ENCODE peak calls at places on chromosomes 6 and 20, in four cellular contexts. One of them, this sample, is unnamed.

GRCh38 chr20:43853918-43854317 is 60.7 kb upstream of the TOX2 start:
- DNase-seq in GM12878: no peak
- DNase-seq in HL-60: no peak
- DNase-seq in K562: no peak
- DNase-seq in this sample: no peak

GRCh38 chr6:169780571-169781091 is 29.2 kb downstream of the ERMARD start:
- DNase-seq in K562: no peak
- DNase-seq in GM12878: no peak
- DNase-seq in HL-60: no peak
- DNase-seq in this sample: no peak

GRCh38 chr6:157656437-157657005 is 166.5 kb upstream of the SNX9 start:
- DNase-seq in HL-60: no peak
- DNase-seq in GM12878: no peak
- DNase-seq in K562: no peak
- DNase-seq in this sample: no peak

GRCh38 chr20:62949153-62949821 is 3.2 kb upstream of the SLC17A9 start:
- DNase-seq in K562: no peak
- DNase-seq in HL-60: no peak
- DNase-seq in GM12878: no peak
- DNase-seq in this sample: no peak

GRCh38 chr6:86502522-86502921 is 434.8 kb upstream of the HTR1E start:
- DNase-seq in GM12878: no peak
- DNase-seq in HL-60: no peak
- DNase-seq in K562: no peak
- DNase-seq in this sample: no peak

GRCh38 chr20:11919046-11919445 is 1.4 kb downstream of the BTBD3 start:
- DNase-seq in HL-60: no peak
- DNase-seq in GM12878: no peak
- DNase-seq in K562: no peak
- DNase-seq in this sample: no peak

GRCh38 chr6:37710616-37711015 is 12.9 kb upstream of the MDGA1 start:
- DNase-seq in HL-60: no peak
- DNase-seq in K562: no peak
- DNase-seq in GM12878: no peak
- DNase-seq in this sample: no peak

GRCh38 chr20:44006578-44006977 is 91.9 kb downstream of the TOX2 start:
- DNase-seq in K562: peak
- DNase-seq in GM12878: no peak
- DNase-seq in HL-60: no peak
- DNase-seq in this sample: no peak

DNA sequence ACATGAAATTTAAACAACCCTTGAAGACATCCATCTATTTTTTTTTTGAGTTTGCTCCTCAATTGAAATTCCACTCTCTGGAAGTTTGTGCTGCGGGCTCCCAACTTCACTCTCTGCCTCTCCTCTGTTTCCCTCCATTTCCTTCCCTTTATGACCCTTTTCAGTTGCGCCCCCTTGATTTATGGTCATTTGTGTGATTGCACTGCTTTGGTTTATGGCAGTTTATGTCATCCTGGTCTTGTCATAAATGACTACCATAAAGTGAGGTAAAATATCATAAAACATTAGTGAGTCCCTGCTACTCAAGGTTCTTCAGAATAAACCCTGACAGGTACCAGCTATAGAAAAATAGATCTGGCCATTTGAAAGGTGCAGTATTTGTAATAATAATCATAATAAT is 348.3 kb upstream of the ZFP64 start:
- DNase-seq in GM12878: no peak
- DNase-seq in HL-60: no peak
- DNase-seq in K562: no peak
- DNase-seq in this sample: no peak
- TF ChIP-seq SPI1 in GM12878: no peak
- TF ChIP-seq SPI1 in HL-60: no peak
- TF ChIP-seq SPI1 in K562: no peak
- TF ChIP-seq SPI1 in this sample: no peak

DNA sequence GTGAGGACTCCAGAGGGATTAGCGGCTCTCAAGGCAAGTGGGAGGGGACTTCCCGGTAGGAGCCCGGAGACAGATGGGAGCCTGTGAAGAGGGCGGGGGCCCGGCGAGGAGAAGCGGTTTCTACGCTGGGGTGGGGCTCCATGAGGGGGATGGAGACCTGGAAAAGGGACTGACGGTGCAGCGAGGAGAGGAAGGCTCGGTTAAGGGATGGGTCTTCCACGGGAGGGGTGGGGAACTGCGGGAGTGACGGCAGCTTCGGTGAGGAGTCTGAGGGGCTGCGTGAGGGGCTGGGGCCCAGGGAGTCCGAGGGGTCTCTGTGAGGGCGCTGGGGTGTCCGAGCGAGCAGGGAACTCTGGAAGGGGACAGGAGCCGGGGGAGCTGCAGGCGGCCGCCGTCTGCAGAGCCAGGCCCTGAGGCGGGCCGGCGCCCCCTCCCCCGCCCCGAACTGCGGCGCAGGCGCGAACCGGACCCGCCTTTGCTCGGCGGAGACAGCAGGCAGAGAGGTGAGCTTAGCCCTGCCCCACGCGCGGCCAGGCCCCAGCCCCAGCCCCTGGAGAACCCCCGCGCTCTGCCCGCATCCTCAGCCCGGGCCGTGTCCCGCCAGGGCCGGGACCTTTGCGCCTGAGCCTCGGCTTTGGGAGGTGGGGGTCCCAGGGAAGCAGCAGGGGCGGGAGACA is at the start of gene NRSN2:
- DNase-seq in GM12878: no peak
- DNase-seq in HL-60: no peak
- DNase-seq in K562: peak
- DNase-seq in this sample: peak
- TF ChIP-seq POLR2AphosphoS5 in GM12878: peak
- TF ChIP-seq POLR2AphosphoS5 in HL-60: no peak
- TF ChIP-seq POLR2AphosphoS5 in K562: no peak
- TF ChIP-seq POLR2AphosphoS5 in this sample: no peak

GRCh38 chr6:105330913-105331312 is 72.0 kb downstream of the PREP start:
- DNase-seq in HL-60: no peak
- DNase-seq in GM12878: no peak
- DNase-seq in K562: no peak
- DNase-seq in this sample: no peak

GRCh38 chr6:105332576-105332975 is 70.3 kb downstream of the PREP start:
- DNase-seq in HL-60: no peak
- DNase-seq in K562: no peak
- DNase-seq in GM12878: no peak
- DNase-seq in this sample: no peak

GRCh38 chr6:105326838-105327745 is 75.8 kb downstream of the PREP start:
- DNase-seq in K562: no peak
- DNase-seq in GM12878: no peak
- DNase-seq in HL-60: no peak
- DNase-seq in this sample: no peak

GRCh38 chr6:105330364-105330763 is 72.5 kb downstream of the PREP start:
- DNase-seq in GM12878: no peak
- DNase-seq in HL-60: no peak
- DNase-seq in K562: no peak
- DNase-seq in this sample: no peak

GRCh38 chr6:105331927-105332326 is 71.0 kb downstream of the PREP start:
- DNase-seq in GM12878: no peak
- DNase-seq in HL-60: no peak
- DNase-seq in K562: no peak
- DNase-seq in this sample: no peak
- TF ChIP-seq SPI1 in GM12878: no peak
- TF ChIP-seq SPI1 in HL-60: no peak
- TF ChIP-seq SPI1 in K562: no peak
- TF ChIP-seq SPI1 in this sample: no peak

GRCh38 chr6:22326500-22326899 is 29.7 kb upstream of the PRL start:
- DNase-seq in K562: no peak
- DNase-seq in HL-60: no peak
- DNase-seq in GM12878: no peak
- DNase-seq in this sample: no peak

GRCh38 chr6:22320750-22321149 is 23.9 kb upstream of the PRL start:
- DNase-seq in GM12878: no peak
- DNase-seq in K562: no peak
- DNase-seq in HL-60: no peak
- DNase-seq in this sample: no peak

GRCh38 chr6:22325481-22325880 is 28.6 kb upstream of the PRL start:
- DNase-seq in HL-60: no peak
- DNase-seq in K562: no peak
- DNase-seq in GM12878: no peak
- DNase-seq in this sample: no peak

GRCh38 chr6:22322103-22322882 is 25.5 kb upstream of the PRL start:
- DNase-seq in GM12878: no peak
- DNase-seq in HL-60: no peak
- DNase-seq in K562: no peak
- DNase-seq in this sample: no peak

GRCh38 chr6:22323848-22324247 is 27.0 kb upstream of the PRL start:
- DNase-seq in K562: no peak
- DNase-seq in HL-60: no peak
- DNase-seq in GM12878: no peak
- DNase-seq in this sample: no peak
- TF ChIP-seq POLR2AphosphoS5 in K562: no peak
- TF ChIP-seq POLR2AphosphoS5 in HL-60: no peak
- TF ChIP-seq POLR2AphosphoS5 in GM12878: no peak
- TF ChIP-seq POLR2AphosphoS5 in this sample: no peak

GRCh38 chr20:18431206-18431605 is 35.6 kb downstream of the DZANK1 start:
- DNase-seq in K562: peak
- DNase-seq in HL-60: no peak
- DNase-seq in GM12878: no peak
- DNase-seq in this sample: no peak
- TF ChIP-seq SPI1 in K562: no peak
- TF ChIP-seq SPI1 in HL-60: no peak
- TF ChIP-seq SPI1 in GM12878: no peak
- TF ChIP-seq SPI1 in this sample: no peak

GRCh38 chr6:31657406-31658157 is 1.9 kb downstream of the APOM start:
- DNase-seq in K562: peak
- DNase-seq in GM12878: no peak
- DNase-seq in HL-60: no peak
- DNase-seq in this sample: no peak

GRCh38 chr6:31655349-31656237 is at the start of gene APOM:
- DNase-seq in HL-60: no peak
- DNase-seq in GM12878: no peak
- DNase-seq in K562: no peak
- DNase-seq in this sample: no peak

GRCh38 chr6:31654574-31655348 is 933 bp upstream of the APOM start:
- DNase-seq in K562: no peak
- DNase-seq in HL-60: no peak
- DNase-seq in GM12878: no peak
- DNase-seq in this sample: no peak

GRCh38 chr6:31651602-31652191 is 764 bp downstream of the BAG6 start:
- DNase-seq in K562: peak
- DNase-seq in HL-60: peak
- DNase-seq in GM12878: no peak
- DNase-seq in this sample: no peak

DNA sequence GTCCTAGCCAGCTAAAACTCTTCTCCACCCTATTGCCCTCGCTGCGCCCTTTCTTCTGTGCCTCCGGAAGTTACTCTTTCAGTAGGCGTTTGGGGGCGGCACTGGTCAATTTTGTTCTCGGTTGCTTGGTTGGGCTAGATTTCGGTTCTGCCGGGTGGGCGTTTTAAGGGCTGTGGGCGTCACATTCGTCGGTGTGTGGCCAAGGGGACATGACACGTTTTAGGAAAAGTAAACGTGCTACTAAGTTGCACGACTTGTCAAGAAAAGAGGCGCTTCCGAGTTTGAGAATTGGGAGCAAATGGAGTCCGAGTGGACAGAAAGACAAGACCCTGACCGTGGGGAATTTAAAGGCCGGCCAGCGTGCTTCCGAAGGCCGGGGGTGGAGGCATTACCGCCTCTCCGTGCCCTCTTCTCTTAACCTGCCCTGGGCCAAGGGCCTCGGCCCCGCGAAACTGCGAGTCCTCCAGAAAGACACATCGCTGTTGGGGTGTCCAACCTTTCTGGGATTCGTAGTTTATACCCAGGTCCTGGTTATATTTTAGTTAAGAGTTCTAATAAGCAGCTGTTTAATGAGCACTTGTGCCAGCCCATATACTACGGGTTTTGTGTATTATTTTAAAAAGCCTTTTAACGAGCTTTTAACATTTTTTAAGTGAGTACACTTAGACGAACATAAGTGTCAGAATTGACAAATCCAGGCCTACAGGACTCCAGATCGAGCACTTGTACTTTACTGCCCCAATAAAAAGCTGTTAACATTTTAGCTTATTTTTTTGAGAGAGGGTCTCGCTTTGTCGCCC is 664 bp upstream of the BAG6 start:
- DNase-seq in K562: peak
- DNase-seq in GM12878: no peak
- DNase-seq in HL-60: peak
- DNase-seq in this sample: peak
- TF ChIP-seq POLR2AphosphoS5 in K562: peak
- TF ChIP-seq POLR2AphosphoS5 in GM12878: peak
- TF ChIP-seq POLR2AphosphoS5 in HL-60: no peak
- TF ChIP-seq POLR2AphosphoS5 in this sample: no peak